ENCODE peak calls at places on chromosomes 11 and 22, in six cellular contexts. X, V, Z, G, Y and A are unnamed samples.

GRCh38 chr11:100927579-100927978 is 202.0 kb downstream of the PGR start:
- DNase-seq in Y (no peak), Z (no peak), V (no peak), G (no peak), X (no peak), A (no peak)

GRCh38 chr11:103863497-103863896 is 172.9 kb upstream of the DDI1 start:
- DNase-seq in V (no peak), Y (no peak), X (no peak), G (no peak), Z (no peak), A (no peak)

GRCh38 chr22:47551438-47551788 is 789.0 kb downstream of the TBC1D22A start:
- DNase-seq in Z (no peak), Y (no peak), X (no peak), G (no peak), V (no peak), A (no peak)

GRCh38 chr11:78567209-78567608 is 7.5 kb downstream of the NARS2 start:
- DNase-seq in V (no peak), Z (no peak), X (no peak), G (no peak), Y (no peak), A (no peak)

GRCh38 chr11:109291553-109291952 is 130.4 kb upstream of the C11orf87 start:
- DNase-seq in X (no peak), Z (no peak), G (no peak), V (no peak), Y (no peak), A (no peak)

GRCh38 chr11:105177658-105178057 is 38.1 kb upstream of the CARD18 start:
- DNase-seq in G (no peak), Y (no peak), Z (no peak), X (no peak), V (no peak), A (no peak)

GRCh38 chr11:74650498-74650897 is 58.1 kb downstream of the POLD3 start:
- DNase-seq in Z (no peak), G (no peak), X (no peak), V (no peak), Y (no peak), A (no peak)

GRCh38 chr11:27228232-27228631 is 134.8 kb downstream of the CCDC34 start:
- DNase-seq in Y (no peak), Z (no peak), G (no peak), V (no peak), X (no peak), A (no peak)

GRCh38 chr22:43424201-43424600 is 12.4 kb downstream of the MPPED1 start:
- DNase-seq in V (no peak), Y (no peak), Z (no peak), X (no peak), G (no peak), A (no peak)

GRCh38 chr11:67299471-67300191 is 3.7 kb upstream of the SSH3 start:
- DNase-seq in V (no peak), Z (peak; percentile 58), Y (no peak), G (no peak), X (no peak), A (no peak)

GRCh38 chr22:30882181-30882771 is 86.3 kb downstream of the MORC2 start:
- DNase-seq in V (no peak), Y (no peak), G (no peak), Z (no peak), X (no peak), A (no peak)
- TF ChIP-seq EP300 in V (no peak), Y (no peak), G (no peak), Z (no peak), X (no peak), A (no peak)

DNA sequence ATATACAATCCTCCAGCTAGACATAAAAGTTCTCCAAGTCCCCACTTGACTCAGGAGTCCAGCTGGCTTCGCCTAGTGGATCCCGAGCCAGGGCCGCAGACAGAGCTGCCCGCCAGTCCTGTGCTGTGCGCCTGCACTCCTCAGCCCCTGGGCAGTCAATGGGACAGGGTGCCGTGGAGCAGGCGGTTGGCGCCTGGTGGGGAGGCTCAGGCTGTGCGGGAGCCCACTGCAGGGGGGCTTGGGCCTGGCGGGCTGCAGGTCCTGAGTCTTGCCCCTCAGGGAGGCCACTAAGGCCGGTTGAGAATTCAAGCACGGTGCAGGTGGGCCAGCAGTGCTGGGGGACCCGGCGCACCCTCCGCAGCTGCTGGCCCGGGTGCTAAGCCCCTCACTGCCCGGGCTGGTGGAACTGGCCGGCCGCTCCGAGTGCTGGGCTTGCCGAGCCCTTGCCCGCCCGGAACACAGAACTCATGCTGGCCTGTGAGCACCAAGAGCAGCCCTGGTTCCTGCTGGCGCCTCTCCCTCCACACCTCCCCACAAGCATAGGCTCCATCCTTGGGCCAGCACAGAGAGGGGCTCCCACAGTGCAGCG is 884.8 kb upstream of the LRRC4C start:
- DNase-seq in G (no peak), X (no peak), Z (no peak), V (no peak), Y (no peak), A (no peak)
- TF ChIP-seq POLR2A in G (no peak), X (no peak), Z (no peak), V (no peak), Y (no peak), A (no peak)

DNA sequence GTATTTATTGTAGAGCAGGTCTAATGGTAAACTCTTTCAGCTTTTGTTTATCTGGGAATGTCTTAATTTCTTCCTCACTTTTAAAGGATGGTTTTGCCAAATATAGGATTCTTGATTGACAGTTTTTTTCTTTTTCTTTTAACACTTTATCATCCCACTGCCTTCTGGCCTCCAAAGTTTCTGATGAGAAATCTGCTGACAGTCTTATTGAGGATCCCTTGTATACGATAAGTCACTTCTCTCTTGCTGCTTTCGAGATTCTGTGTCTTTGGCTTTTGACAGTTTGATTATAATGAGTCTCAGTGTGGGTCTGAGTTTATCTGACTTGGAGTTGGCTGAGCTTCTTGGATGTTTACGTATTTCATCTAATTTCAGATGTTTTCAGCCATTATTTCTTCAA is 6.7 kb upstream of the TSKU start:
- DNase-seq in Z (no peak), V (no peak), X (no peak), Y (no peak), G (no peak), A (no peak)
- TF ChIP-seq EP300 in Z (no peak), V (no peak), X (no peak), Y (no peak), G (no peak), A (no peak)

GRCh38 chr11:92316410-92316809 is 91.8 kb downstream of the FAT3 start:
- DNase-seq in V (no peak), X (no peak), G (no peak), Z (no peak), Y (no peak), A (no peak)

GRCh38 chr11:92317222-92317621 is 92.6 kb downstream of the FAT3 start:
- DNase-seq in Y (no peak), V (no peak), X (no peak), G (no peak), Z (no peak), A (peak; percentile 5)

GRCh38 chr11:92311616-92312449 is 87.2 kb downstream of the FAT3 start:
- DNase-seq in G (no peak), Y (no peak), Z (no peak), V (no peak), X (no peak), A (peak; percentile 19)

DNA sequence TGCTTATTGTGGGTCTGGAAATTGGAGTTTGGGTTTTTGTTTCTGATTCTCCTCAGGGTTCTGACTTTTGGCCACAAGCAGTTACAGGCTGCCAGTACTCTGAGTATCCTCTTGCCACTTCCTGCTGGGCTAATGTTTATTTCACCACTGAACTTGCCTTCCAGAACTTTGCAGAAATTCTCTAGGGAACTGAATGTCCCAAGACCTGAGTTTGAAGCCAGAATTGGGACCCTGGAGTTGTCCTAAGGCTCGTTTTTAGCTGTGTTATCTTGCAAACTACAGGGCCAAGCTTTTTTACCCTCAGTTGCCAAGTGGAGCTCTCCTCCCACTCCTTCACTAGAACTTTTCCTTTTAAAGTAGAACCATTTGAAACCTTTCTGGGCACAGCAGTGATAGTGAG is 89.9 kb downstream of the FAT3 start:
- DNase-seq in V (no peak), Z (no peak), X (no peak), Y (no peak), G (no peak), A (peak; percentile 72)
- TF ChIP-seq POLR2A in V (no peak), Z (no peak), X (no peak), Y (no peak), G (no peak), A (no peak)

GRCh38 chr22:45338795-45339194 is 29.1 kb downstream of the FAM118A start:
- DNase-seq in G (no peak), V (no peak), X (no peak), Y (no peak), Z (no peak), A (no peak)

GRCh38 chr22:45335854-45336492 is 26.2 kb downstream of the FAM118A start:
- DNase-seq in G (no peak), Y (no peak), V (no peak), X (no peak), Z (no peak), A (no peak)

GRCh38 chr22:45335021-45335818 is 25.5 kb downstream of the FAM118A start:
- DNase-seq in G (no peak), Y (no peak), V (no peak), Z (no peak), X (no peak), A (no peak)

GRCh38 chr22:45337536-45337935 is 27.8 kb downstream of the FAM118A start:
- DNase-seq in Y (no peak), X (no peak), G (no peak), Z (no peak), V (no peak), A (no peak)

DNA sequence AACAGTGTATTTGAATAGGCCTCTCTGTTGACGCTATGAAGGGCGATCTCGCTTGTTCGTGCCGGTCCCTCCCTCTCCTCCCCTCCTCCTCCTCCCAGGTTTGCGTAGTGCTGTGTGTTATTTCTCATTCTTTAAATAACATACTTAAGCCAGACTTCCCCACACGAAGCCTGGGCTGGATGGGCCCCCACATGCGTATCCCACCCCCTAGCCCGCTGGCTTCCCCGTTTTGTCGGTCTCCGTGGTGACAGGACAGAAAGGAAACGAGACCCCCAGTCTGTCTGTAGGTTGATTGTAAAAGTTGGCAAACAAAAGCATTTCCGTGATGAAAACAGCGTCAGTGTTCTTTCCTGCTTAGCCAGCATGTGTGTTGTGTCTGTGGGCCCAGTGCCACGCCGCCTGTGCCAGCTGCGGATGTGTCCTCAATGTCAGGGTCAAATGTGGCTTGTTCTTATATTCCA is 27.3 kb downstream of the FAM118A start:
- DNase-seq in X (no peak), G (peak; percentile 42), Y (no peak), Z (peak; percentile 79), V (no peak), A (peak; percentile 95)
- TF ChIP-seq EP300 in X (no peak), G (no peak), Y (no peak), Z (no peak), V (no peak), A (no peak)